ENCODE peak calls at places on chromosome 1, in nine cellular contexts. One of them, this sample, is unnamed.

GRCh38 chr1:151615711-151616504 is 4.1 kb downstream of the SNX27 start:
- DNase-seq in D341Med: no peak
- DNase-seq in stimulated activated CD8-positive, alpha-beta memory T cell treated with anti-CD3 and anti-CD28 coated beads, Interleukin-15, amount 100 ng/mL, for 4 hours: no peak
- DNase-seq in pancreas: no peak
- DNase-seq in amniotic stem cell: no peak
- DNase-seq in fibroblast of pulmonary artery: no peak
- DNase-seq in hypothalamus: no peak
- DNase-seq in adrenal gland: no peak
- DNase-seq in GM03348: no peak
- DNase-seq in this sample: peak; percentile 39

GRCh38 chr1:191240925-191241324 is 763.3 kb upstream of the BRINP3 start:
- DNase-seq in D341Med: no peak
- DNase-seq in stimulated activated CD8-positive, alpha-beta memory T cell treated with anti-CD3 and anti-CD28 coated beads, Interleukin-15, amount 100 ng/mL, for 4 hours: no peak
- DNase-seq in pancreas: no peak
- DNase-seq in amniotic stem cell: peak; percentile 14
- DNase-seq in fibroblast of pulmonary artery: no peak
- DNase-seq in hypothalamus: no peak
- DNase-seq in adrenal gland: no peak
- DNase-seq in GM03348: no peak
- DNase-seq in this sample: peak; percentile 57

GRCh38 chr1:165634154-165634921 is 3.3 kb downstream of the MGST3 start:
- DNase-seq in D341Med: no peak
- DNase-seq in stimulated activated CD8-positive, alpha-beta memory T cell treated with anti-CD3 and anti-CD28 coated beads, Interleukin-15, amount 100 ng/mL, for 4 hours: no peak
- DNase-seq in pancreas: no peak
- DNase-seq in amniotic stem cell: no peak
- DNase-seq in fibroblast of pulmonary artery: no peak
- DNase-seq in hypothalamus: no peak
- DNase-seq in adrenal gland: no peak
- DNase-seq in GM03348: no peak
- DNase-seq in this sample: no peak

GRCh38 chr1:205192287-205192686 is 19.2 kb downstream of the DSTYK start:
- DNase-seq in D341Med: no peak
- DNase-seq in stimulated activated CD8-positive, alpha-beta memory T cell treated with anti-CD3 and anti-CD28 coated beads, Interleukin-15, amount 100 ng/mL, for 4 hours: no peak
- DNase-seq in pancreas: no peak
- DNase-seq in amniotic stem cell: no peak
- DNase-seq in fibroblast of pulmonary artery: no peak
- DNase-seq in hypothalamus: no peak
- DNase-seq in adrenal gland: no peak
- DNase-seq in GM03348: no peak
- DNase-seq in this sample: no peak

GRCh38 chr1:25541425-25541824 is 2.0 kb upstream of the LDLRAP1 start:
- DNase-seq in D341Med: no peak
- DNase-seq in stimulated activated CD8-positive, alpha-beta memory T cell treated with anti-CD3 and anti-CD28 coated beads, Interleukin-15, amount 100 ng/mL, for 4 hours: no peak
- DNase-seq in pancreas: no peak
- DNase-seq in amniotic stem cell: no peak
- DNase-seq in fibroblast of pulmonary artery: no peak
- DNase-seq in hypothalamus: no peak
- DNase-seq in adrenal gland: no peak
- DNase-seq in GM03348: no peak
- DNase-seq in this sample: no peak

GRCh38 chr1:238409191-238409846 is 518.6 kb upstream of the ZP4 start:
- DNase-seq in D341Med: no peak
- DNase-seq in stimulated activated CD8-positive, alpha-beta memory T cell treated with anti-CD3 and anti-CD28 coated beads, Interleukin-15, amount 100 ng/mL, for 4 hours: no peak
- DNase-seq in pancreas: no peak
- DNase-seq in amniotic stem cell: peak; percentile 83
- DNase-seq in fibroblast of pulmonary artery: peak; percentile 69
- DNase-seq in hypothalamus: no peak
- DNase-seq in adrenal gland: no peak
- DNase-seq in GM03348: no peak
- DNase-seq in this sample: peak; percentile 54

GRCh38 chr1:227896710-227897655 is 50.7 kb downstream of the WNT9A start:
- DNase-seq in D341Med: no peak
- DNase-seq in stimulated activated CD8-positive, alpha-beta memory T cell treated with anti-CD3 and anti-CD28 coated beads, Interleukin-15, amount 100 ng/mL, for 4 hours: no peak
- DNase-seq in pancreas: peak; percentile 32
- DNase-seq in amniotic stem cell: no peak
- DNase-seq in fibroblast of pulmonary artery: no peak
- DNase-seq in hypothalamus: no peak
- DNase-seq in adrenal gland: peak; percentile 4
- DNase-seq in GM03348: no peak
- DNase-seq in this sample: no peak

GRCh38 chr1:9735800-9736199 is 84.3 kb downstream of the PIK3CD start:
- DNase-seq in D341Med: no peak
- DNase-seq in stimulated activated CD8-positive, alpha-beta memory T cell treated with anti-CD3 and anti-CD28 coated beads, Interleukin-15, amount 100 ng/mL, for 4 hours: no peak
- DNase-seq in pancreas: no peak
- DNase-seq in amniotic stem cell: no peak
- DNase-seq in fibroblast of pulmonary artery: no peak
- DNase-seq in hypothalamus: no peak
- DNase-seq in adrenal gland: no peak
- DNase-seq in GM03348: no peak
- DNase-seq in this sample: no peak

GRCh38 chr1:244665771-244666217 is 12.9 kb downstream of the DESI2 start:
- DNase-seq in D341Med: no peak
- DNase-seq in stimulated activated CD8-positive, alpha-beta memory T cell treated with anti-CD3 and anti-CD28 coated beads, Interleukin-15, amount 100 ng/mL, for 4 hours: no peak
- DNase-seq in pancreas: no peak
- DNase-seq in amniotic stem cell: no peak
- DNase-seq in fibroblast of pulmonary artery: no peak
- DNase-seq in hypothalamus: no peak
- DNase-seq in adrenal gland: no peak
- DNase-seq in GM03348: no peak
- DNase-seq in this sample: no peak

GRCh38 chr1:47843781-47844555 is 153.2 kb downstream of the TRABD2B start:
- DNase-seq in D341Med: no peak
- DNase-seq in stimulated activated CD8-positive, alpha-beta memory T cell treated with anti-CD3 and anti-CD28 coated beads, Interleukin-15, amount 100 ng/mL, for 4 hours: no peak
- DNase-seq in pancreas: no peak
- DNase-seq in amniotic stem cell: no peak
- DNase-seq in fibroblast of pulmonary artery: no peak
- DNase-seq in hypothalamus: no peak
- DNase-seq in adrenal gland: no peak
- DNase-seq in GM03348: no peak
- DNase-seq in this sample: no peak

GRCh38 chr1:197955486-197956394 is 38.6 kb downstream of the LHX9 start:
- DNase-seq in D341Med: no peak
- DNase-seq in stimulated activated CD8-positive, alpha-beta memory T cell treated with anti-CD3 and anti-CD28 coated beads, Interleukin-15, amount 100 ng/mL, for 4 hours: no peak
- DNase-seq in pancreas: no peak
- DNase-seq in amniotic stem cell: no peak
- DNase-seq in fibroblast of pulmonary artery: peak; percentile 75
- DNase-seq in hypothalamus: no peak
- DNase-seq in adrenal gland: no peak
- DNase-seq in GM03348: peak; percentile 46
- DNase-seq in this sample: no peak

GRCh38 chr1:224879404-224879803 is 50.1 kb upstream of the DNAH14 start:
- DNase-seq in D341Med: no peak
- DNase-seq in stimulated activated CD8-positive, alpha-beta memory T cell treated with anti-CD3 and anti-CD28 coated beads, Interleukin-15, amount 100 ng/mL, for 4 hours: no peak
- DNase-seq in pancreas: no peak
- DNase-seq in amniotic stem cell: no peak
- DNase-seq in fibroblast of pulmonary artery: peak; percentile 75
- DNase-seq in hypothalamus: no peak
- DNase-seq in adrenal gland: peak; percentile 35
- DNase-seq in GM03348: peak; percentile 82
- DNase-seq in this sample: no peak

GRCh38 chr1:171290611-171291010 is 23.4 kb upstream of the FMO4 start:
- DNase-seq in D341Med: peak; percentile 49
- DNase-seq in stimulated activated CD8-positive, alpha-beta memory T cell treated with anti-CD3 and anti-CD28 coated beads, Interleukin-15, amount 100 ng/mL, for 4 hours: no peak
- DNase-seq in pancreas: no peak
- DNase-seq in amniotic stem cell: no peak
- DNase-seq in fibroblast of pulmonary artery: no peak
- DNase-seq in hypothalamus: no peak
- DNase-seq in adrenal gland: no peak
- DNase-seq in GM03348: no peak
- DNase-seq in this sample: no peak